ENCODE peak calls at places on chromosomes 3 and 15, in five cellular contexts. U is activated CD4-positive, alpha-beta T cell treated with anti-CD3 and anti-CD28 coated beads for 36 hours; K is naive thymus-derived CD4-positive, alpha-beta T cell; Q is SK-MEL-5; Y is ureter. P is an unnamed sample.

GRCh38 chr15:60374628-60375081 is 23.1 kb downstream of the ANXA2 start:
- DNase-seq in Y (peak; percentile 72), Q (peak; percentile 86), K (no peak), U (peak; percentile 21), P (peak; percentile 96)

GRCh38 chr3:4722103-4722502 is 229.0 kb downstream of the ITPR1 start:
- DNase-seq in Y (peak; percentile 62), Q (peak; percentile 89), U (peak; percentile 58), K (no peak), P (peak; percentile 43)

GRCh38 chr15:45268135-45268534 is 16.1 kb downstream of the SLC28A2 start:
- DNase-seq in Q (peak; percentile 52), U (peak; percentile 24), Y (no peak), K (no peak), P (no peak)

GRCh38 chr3:33908209-33908851 is 109.9 kb downstream of the PDCD6IP start:
- DNase-seq in Q (no peak), Y (no peak), K (no peak), U (no peak), P (no peak)

GRCh38 chr3:150495149-150495548 is 51.1 kb downstream of the SERP1 start:
- DNase-seq in U (no peak), Y (no peak), K (no peak), Q (peak; percentile 15), P (no peak)

GRCh38 chr3:171650193-171650592 is 160.1 kb downstream of the PLD1 start:
- DNase-seq in K (no peak), Y (no peak), Q (no peak), U (no peak), P (no peak)

GRCh38 chr3:38516669-38517068 is 20.5 kb downstream of the EXOG start:
- DNase-seq in Q (no peak), Y (no peak), K (no peak), U (no peak), P (no peak)

GRCh38 chr15:45112592-45113379 is 1.2 kb downstream of the DUOX2 start:
- DNase-seq in U (peak; percentile 32), Q (no peak), K (no peak), Y (no peak), P (no peak)

GRCh38 chr3:192409203-192409837 is 318.0 kb downstream of the FGF12 start:
- DNase-seq in U (peak; percentile 6), Q (no peak), Y (no peak), K (no peak), P (no peak)

GRCh38 chr15:38186505-38186904 is 66.1 kb upstream of the SPRED1 start:
- DNase-seq in K (no peak), U (no peak), Q (no peak), Y (no peak), P (no peak)

GRCh38 chr15:69983696-69984265 is 113.9 kb downstream of the TLE3 start:
- DNase-seq in Y (no peak), U (no peak), Q (no peak), K (no peak), P (no peak)

GRCh38 chr15:40928975-40929729 is at the start of gene DLL4:
- DNase-seq in Q (peak; percentile 73), U (peak; percentile 69), Y (no peak), K (no peak), P (peak; percentile 55)